ENCODE peak calls at places on chromosome 4, in four cellular contexts. A is right atrium auricular region, Q is cardiac muscle cell, O is body of pancreas. N is an unnamed sample.

GRCh38 chr4:41212221-41213203 is 1.8 kb downstream of the APBB2 start:
- DNase-seq in A (no peak), O (peak), Q (peak), N (peak)

GRCh38 chr4:23401572-23401971 is 488.3 kb downstream of the PPARGC1A start:
- DNase-seq in A (no peak), Q (no peak), O (no peak), N (no peak)

GRCh38 chr4:52949336-52949735 is 87.2 kb downstream of the RASL11B start:
- DNase-seq in A (no peak), Q (no peak), O (no peak), N (no peak)

GRCh38 chr4:1210971-1211370 is 38.0 kb downstream of the CTBP1 start:
- DNase-seq in A (no peak), O (no peak), Q (no peak), N (no peak)

GRCh38 chr4:173367285-173367684 is 3.5 kb upstream of the SAP30 start:
- DNase-seq in Q (no peak), A (no peak), O (no peak), N (no peak)

GRCh38 chr4:170088686-170089085 is 1.1 kb downstream of the AADAT start:
- DNase-seq in A (no peak), Q (no peak), O (no peak), N (no peak)

GRCh38 chr4:108094131-108094530 is 74.6 kb downstream of the LEF1 start:
- DNase-seq in O (no peak), A (no peak), Q (no peak), N (no peak)

GRCh38 chr4:41718907-41719306 is 29.6 kb downstream of the PHOX2B start:
- DNase-seq in A (no peak), Q (no peak), O (no peak), N (no peak)

GRCh38 chr4:52655505-52655904 is 3.6 kb downstream of the USP46 start:
- DNase-seq in A (no peak), O (no peak), Q (no peak), N (no peak)

DNA sequence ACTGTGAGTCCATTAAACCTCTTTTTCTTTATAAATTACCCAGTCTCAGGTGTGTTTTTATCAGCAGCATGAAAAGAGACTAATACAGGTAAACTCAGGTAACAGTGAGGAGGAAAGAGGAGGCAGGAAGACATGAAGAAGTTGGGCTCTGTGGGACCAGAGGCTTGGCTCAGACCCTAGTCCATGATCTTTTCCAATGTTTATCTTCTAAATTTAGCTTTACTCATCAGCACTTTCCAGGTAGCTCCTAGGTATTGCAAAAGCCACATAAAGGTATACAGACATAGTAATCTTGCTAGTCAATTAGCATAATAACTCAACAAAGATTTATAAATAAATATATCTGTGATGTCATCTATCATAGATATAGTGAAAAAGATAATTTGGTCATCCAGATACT is 11.2 kb upstream of the FRYL start:
- DNase-seq in Q (no peak), A (no peak), O (no peak), N (no peak)
- H3K27ac ChIP-seq in Q (no peak), A (no peak), O (no peak), N (no peak)

DNA sequence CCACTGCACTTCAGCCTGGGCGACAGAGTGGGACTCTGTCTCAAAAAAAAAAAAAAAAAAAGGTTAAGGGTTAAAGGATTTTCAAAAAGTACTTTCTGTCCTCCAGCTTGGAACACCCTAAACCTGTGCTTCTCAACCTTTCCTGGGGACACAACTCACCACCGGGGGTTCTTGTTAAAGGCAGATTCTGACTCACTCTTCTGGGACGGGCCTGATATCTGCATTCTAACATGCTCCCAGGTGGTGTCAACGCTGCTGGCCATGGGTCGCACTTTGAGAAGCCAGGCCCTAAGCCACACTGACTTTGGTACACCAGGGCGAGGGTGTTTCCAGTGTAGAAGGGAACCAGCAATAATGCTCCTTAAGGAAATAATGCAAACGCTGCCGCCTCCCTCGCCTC is 46.1 kb downstream of the AFAP1 start:
- DNase-seq in Q (no peak), O (no peak), A (no peak), N (no peak)
- H3K27ac ChIP-seq in Q (no peak), O (no peak), A (no peak), N (no peak)

GRCh38 chr4:76300012-76300411 is 6.5 kb upstream of the STBD1 start:
- DNase-seq in O (no peak), A (no peak), Q (no peak), N (no peak)
- H3K27ac ChIP-seq in O (peak), A (no peak), Q (no peak), N (no peak)

DNA sequence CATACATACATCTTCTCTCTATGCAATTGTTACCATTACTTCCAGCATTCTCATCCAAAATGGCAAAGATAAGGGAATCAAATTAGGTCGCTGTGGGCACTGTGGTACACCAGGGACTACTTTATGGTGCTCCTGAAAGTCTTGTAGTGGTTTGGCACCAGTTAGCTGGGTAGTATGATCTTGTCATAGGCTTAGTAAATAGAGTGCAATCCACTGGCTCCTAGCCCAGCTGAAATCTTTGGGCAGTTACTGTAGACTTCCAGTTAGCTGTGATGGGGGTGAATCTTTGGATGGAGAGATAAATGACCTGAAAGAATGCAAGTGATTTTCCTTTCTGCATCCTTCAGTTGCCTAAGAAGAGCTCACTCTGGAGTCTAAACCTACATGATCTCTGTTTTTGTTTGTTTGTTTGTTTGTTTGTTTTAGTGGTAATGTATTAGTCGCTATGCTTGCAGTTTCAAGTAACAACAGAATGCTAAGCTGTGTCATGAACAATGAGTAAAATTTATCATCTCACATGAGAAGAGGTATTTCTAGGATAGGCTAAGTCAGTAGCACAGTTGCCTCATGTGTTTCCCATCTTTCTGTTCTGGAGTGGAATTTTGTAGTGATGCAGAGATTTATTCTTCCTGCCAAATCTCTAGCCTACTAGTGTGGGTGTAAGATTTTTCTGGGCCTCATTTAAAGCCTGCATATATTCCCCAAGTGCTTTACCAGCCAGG is 24.2 kb downstream of the HERC3 start:
- DNase-seq in Q (no peak), O (no peak), A (no peak), N (no peak)
- H3K27ac ChIP-seq in Q (no peak), O (no peak), A (no peak), N (no peak)

GRCh38 chr4:26402458-26402857 is 81.6 kb downstream of the RBPJ start:
- DNase-seq in A (no peak), O (no peak), Q (no peak), N (no peak)

GRCh38 chr4:26404597-26405323 is 83.9 kb downstream of the RBPJ start:
- DNase-seq in O (no peak), Q (no peak), A (no peak), N (peak)

GRCh38 chr4:26407466-26407865 is 82.8 kb downstream of the CCKAR start:
- DNase-seq in A (no peak), O (no peak), Q (no peak), N (no peak)

GRCh38 chr4:26410385-26411293 is 79.6 kb downstream of the CCKAR start:
- DNase-seq in Q (peak), A (no peak), O (no peak), N (peak)

GRCh38 chr4:26406346-26406975 is 83.8 kb downstream of the CCKAR start:
- DNase-seq in O (no peak), Q (no peak), A (no peak), N (peak)
- H3K27ac ChIP-seq in O (no peak), Q (no peak), A (no peak), N (peak)

GRCh38 chr4:119666653-119667091 is 38.1 kb upstream of the PDE5A start:
- DNase-seq in O (no peak), Q (peak), A (no peak), N (peak)

GRCh38 chr4:119661231-119661630 is 32.6 kb upstream of the PDE5A start:
- DNase-seq in O (no peak), A (no peak), Q (no peak), N (no peak)

GRCh38 chr4:119665718-119666117 is 37.1 kb upstream of the PDE5A start:
- DNase-seq in O (no peak), Q (no peak), A (no peak), N (no peak)

GRCh38 chr4:119663160-119663788 is 34.7 kb upstream of the PDE5A start:
- DNase-seq in Q (no peak), O (no peak), A (no peak), N (no peak)

DNA sequence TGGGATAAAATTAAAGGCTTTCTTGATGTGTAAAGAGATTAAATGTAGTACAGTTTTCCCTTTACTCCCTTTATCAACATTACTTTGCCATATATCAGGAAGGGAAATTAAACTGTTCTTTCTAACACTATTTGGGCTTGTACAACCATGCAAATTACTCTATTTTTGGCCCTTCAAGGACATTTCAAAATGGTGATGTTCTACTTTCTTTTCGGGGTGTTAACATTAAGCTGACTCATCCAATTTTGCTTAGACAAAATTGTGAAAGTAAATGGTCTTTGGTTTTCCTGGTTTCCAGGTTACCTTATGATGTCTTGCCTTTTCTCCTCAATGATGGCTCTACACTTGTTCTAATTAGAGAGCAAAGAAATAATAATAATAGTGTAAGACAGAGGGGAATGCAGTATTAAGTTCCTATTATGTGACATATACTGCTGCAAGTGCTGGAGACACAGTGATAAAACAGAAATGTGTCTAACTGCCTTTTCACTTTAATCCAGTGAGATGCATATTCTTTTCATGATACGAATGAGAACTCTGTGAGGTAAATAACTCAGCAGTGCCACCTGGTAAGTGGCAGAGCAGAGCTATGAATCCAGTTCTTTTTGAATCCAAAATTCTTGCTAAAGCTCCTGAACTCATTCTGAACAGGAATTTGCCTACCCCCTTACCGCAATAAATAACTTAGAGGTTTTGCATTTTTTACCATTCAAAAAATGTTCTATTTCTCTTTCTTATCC is 35.7 kb upstream of the PDE5A start:
- DNase-seq in O (no peak), Q (no peak), A (no peak), N (no peak)
- H3K27ac ChIP-seq in O (no peak), Q (no peak), A (no peak), N (no peak)

DNA sequence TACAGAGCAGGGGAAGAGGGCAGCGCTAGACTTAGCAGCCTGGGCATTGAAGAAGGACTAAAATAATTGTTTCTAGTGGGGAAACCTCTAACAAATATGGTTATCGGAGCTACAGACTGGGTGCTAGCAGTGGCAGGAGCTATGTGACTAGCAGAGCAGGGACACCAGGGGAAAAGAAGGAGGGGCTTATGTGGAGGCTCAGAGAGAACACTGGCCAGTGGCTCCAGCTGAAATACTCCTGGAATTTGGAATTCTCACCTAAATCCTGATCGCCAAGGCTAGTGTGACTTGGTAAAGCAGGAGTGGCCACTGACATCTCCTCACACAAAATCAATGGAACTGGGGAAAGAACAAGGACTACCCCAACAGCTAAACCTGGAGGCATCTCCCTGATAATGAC is 2.0 kb downstream of the TAPT1 start:
- DNase-seq in A (no peak), Q (no peak), O (no peak), N (no peak)
- H3K27ac ChIP-seq in A (peak), Q (no peak), O (peak), N (no peak)